ENCODE peak calls at places on chromosomes 7 and 10, in eight cellular contexts. One of them, this sample, is unnamed.
A peak's percentile ranks its signal among the peaks of the same experiment; 100 is the strongest.

GRCh38 chr7:158239290-158239981 is 348.2 kb downstream of the PTPRN2 start:
- DNase-seq in iPS DF 19.7: no peak
- DNase-seq in NCI-H2171 treated with DMSO at 0.1 percent for 48 hours: peak; percentile 3
- DNase-seq in NCI-H82: no peak
- DNase-seq in heart left ventricle: peak; percentile 74
- DNase-seq in COR-L47: peak; percentile 66
- DNase-seq in GF-D8: no peak
- DNase-seq in ELR: no peak
- DNase-seq in this sample: no peak

GRCh38 chr10:46309511-46310142 is 22.8 kb downstream of the ANTXRL start:
- DNase-seq in NCI-H2171 treated with DMSO at 0.1 percent for 48 hours: no peak
- DNase-seq in ELR: no peak
- DNase-seq in COR-L47: no peak
- DNase-seq in GF-D8: no peak
- DNase-seq in NCI-H82: no peak
- DNase-seq in iPS DF 19.7: no peak
- DNase-seq in heart left ventricle: no peak
- DNase-seq in this sample: no peak

GRCh38 chr10:13219685-13220670 is 14.2 kb downstream of the UCMA start:
- DNase-seq in NCI-H2171 treated with DMSO at 0.1 percent for 48 hours: peak; percentile 43
- DNase-seq in NCI-H82: peak; percentile 42
- DNase-seq in heart left ventricle: no peak
- DNase-seq in iPS DF 19.7: peak; percentile 35
- DNase-seq in COR-L47: no peak
- DNase-seq in ELR: peak; percentile 33
- DNase-seq in GF-D8: no peak
- DNase-seq in this sample: no peak

GRCh38 chr7:41029072-41029492 is 673.8 kb downstream of the INHBA start:
- DNase-seq in iPS DF 19.7: no peak
- DNase-seq in NCI-H82: no peak
- DNase-seq in NCI-H2171 treated with DMSO at 0.1 percent for 48 hours: no peak
- DNase-seq in GF-D8: no peak
- DNase-seq in heart left ventricle: no peak
- DNase-seq in ELR: peak; percentile 100
- DNase-seq in COR-L47: no peak
- DNase-seq in this sample: no peak

GRCh38 chr10:60099998-60100747 is 193.8 kb upstream of the CCDC6 start:
- DNase-seq in ELR: peak; percentile 61
- DNase-seq in GF-D8: no peak
- DNase-seq in COR-L47: peak; percentile 21
- DNase-seq in NCI-H82: peak; percentile 68
- DNase-seq in NCI-H2171 treated with DMSO at 0.1 percent for 48 hours: peak; percentile 51
- DNase-seq in heart left ventricle: no peak
- DNase-seq in iPS DF 19.7: no peak
- DNase-seq in this sample: no peak

GRCh38 chr10:15245530-15245929 is 77.0 kb upstream of the NMT2 start:
- DNase-seq in ELR: peak; percentile 33
- DNase-seq in heart left ventricle: no peak
- DNase-seq in NCI-H82: peak; percentile 34
- DNase-seq in iPS DF 19.7: no peak
- DNase-seq in GF-D8: no peak
- DNase-seq in COR-L47: no peak
- DNase-seq in NCI-H2171 treated with DMSO at 0.1 percent for 48 hours: no peak
- DNase-seq in this sample: no peak

GRCh38 chr10:131757285-131758058 is 143.3 kb upstream of the PPP2R2D start:
- DNase-seq in GF-D8: no peak
- DNase-seq in NCI-H82: no peak
- DNase-seq in ELR: no peak
- DNase-seq in iPS DF 19.7: no peak
- DNase-seq in NCI-H2171 treated with DMSO at 0.1 percent for 48 hours: no peak
- DNase-seq in heart left ventricle: no peak
- DNase-seq in COR-L47: no peak
- DNase-seq in this sample: no peak

GRCh38 chr7:29989257-29989995 is at the start of gene SCRN1:
- DNase-seq in heart left ventricle: peak; percentile 55
- DNase-seq in ELR: peak; percentile 65
- DNase-seq in iPS DF 19.7: no peak
- DNase-seq in GF-D8: no peak
- DNase-seq in COR-L47: peak; percentile 43
- DNase-seq in NCI-H82: peak; percentile 85
- DNase-seq in NCI-H2171 treated with DMSO at 0.1 percent for 48 hours: peak; percentile 65
- DNase-seq in this sample: no peak

This sample was measured in effector memory CD4-positive, alpha-beta T cell.